ENCODE peak calls at places on chromosomes 4 and X, in seven cellular contexts. X is GM23338; R is neural progenitor cell; O is IMR-90; L is tibial nerve; B is mesendoderm; U is CD8-positive, alpha-beta T cell. H is an unnamed sample. For H3K36me3 and H3K4me1, the result is how much of the 10 kb centered on the place peaks cover.

GRCh38 chr4:83785906-83786305 is 250.0 kb downstream of the GPAT3 start:
- DNase-seq in X (no peak), R (no peak), O (no peak), L (no peak), B (no peak), U (no peak), H (no peak)

GRCh38 chrX:22135171-22135711 is 103.1 kb downstream of the PHEX start:
- DNase-seq in X (no peak), R (no peak), O (peak), L (no peak), B (no peak), U (no peak), H (no peak)

GRCh38 chr4:6279582-6280289 is 10.1 kb downstream of the WFS1 start:
- DNase-seq in X (no peak), R (no peak), O (no peak), L (no peak), B (no peak), U (no peak), H (no peak)

GRCh38 chr4:97208749-97209148 is 934.5 kb downstream of the STPG2 start:
- DNase-seq in X (no peak), R (no peak), O (no peak), L (no peak), B (no peak), U (no peak), H (no peak)

GRCh38 chr4:107148922-107149321 is 112.8 kb upstream of the DKK2 start:
- DNase-seq in X (peak), R (peak), O (no peak), L (no peak), B (peak), U (no peak), H (no peak)

GRCh38 chr4:168585168-168586091 is 88.6 kb downstream of the PALLD start:
- DNase-seq in X (peak), R (peak), O (peak), L (peak), B (peak), U (no peak), H (no peak)

GRCh38 chrX:119398974-119399771 is at the start of gene SLC25A43:
- DNase-seq in X (peak), R (peak), O (no peak), L (no peak), B (peak), U (no peak), H (peak)

GRCh38 chr4:144645621-144646522 is at the start of gene HHIP:
- DNase-seq in X (peak), R (peak), O (peak), L (peak), B (peak), U (no peak), H (no peak)

GRCh38 chr4:94550352-94550751 is 98.6 kb downstream of the PDLIM5 start:
- DNase-seq in X (no peak), R (no peak), O (no peak), L (no peak), B (no peak), U (no peak), H (no peak)

GRCh38 chrX:41275661-41276609 is 58.0 kb upstream of the DDX3X start:
- DNase-seq in X (peak), R (peak), O (peak), L (peak), B (peak), U (no peak), H (peak)

GRCh38 chrX:3820170-3820569 is 106.7 kb upstream of the PRKX start:
- DNase-seq in X (no peak), R (no peak), O (peak), L (no peak), B (no peak), U (no peak), H (no peak)

GRCh38 chr4:8307714-8308113 is 38.2 kb downstream of the HTRA3 start:
- DNase-seq in X (no peak), R (no peak), O (no peak), L (no peak), B (no peak), U (no peak), H (no peak)

GRCh38 chrX:143635915-143636314 is at the start of gene SLITRK4:
- DNase-seq in X (peak), R (peak), O (no peak), L (no peak), B (peak), U (no peak), H (no peak)

GRCh38 chrX:55867254-55867653 is 149.7 kb downstream of the RRAGB start:
- DNase-seq in X (no peak), R (no peak), O (peak), L (no peak), B (no peak), U (no peak), H (peak)

GRCh38 chr4:91621446-91621845 is 682.3 kb upstream of the GRID2 start:
- DNase-seq in X (no peak), R (no peak), O (no peak), L (no peak), B (no peak), U (no peak), H (no peak)

GRCh38 chrX:152937236-152937635 is 39.4 kb downstream of the ZNF185 start:
- DNase-seq in X (no peak), R (no peak), O (no peak), L (no peak), B (no peak), U (no peak), H (no peak)

GRCh38 chrX:131802836-131803626 is 220.1 kb upstream of the STK26 start:
- DNase-seq in X (peak), R (no peak), O (peak), L (no peak), B (peak), U (no peak), H (peak)

GRCh38 chr4:19947349-19947748 is 304.4 kb upstream of the SLIT2 start:
- DNase-seq in X (no peak), R (no peak), O (peak), L (no peak), B (no peak), U (no peak), H (no peak)

GRCh38 chrX:121832446-121832845 is 785.0 kb downstream of the GLUD2 start:
- DNase-seq in X (no peak), R (no peak), O (no peak), L (no peak), B (no peak), U (no peak), H (no peak)

GRCh38 chr4:95091272-95091671 is 333.5 kb downstream of the BMPR1B start:
- DNase-seq in X (no peak), R (peak), O (peak), L (peak), B (no peak), U (no peak), H (no peak)

GRCh38 chr4:25723409-25723808 is 67.8 kb downstream of the SLC34A2 start:
- DNase-seq in X (no peak), R (no peak), O (peak), L (no peak), B (no peak), U (no peak), H (no peak)

GRCh38 chr4:84582302-84582987 is 482 bp upstream of the CDS1 start:
- DNase-seq in X (peak), R (peak), O (peak), L (peak), B (peak), U (peak), H (peak)

GRCh38 chrX:19566359-19567141 is 51.2 kb upstream of the MAP3K15 start:
- DNase-seq in X (peak), R (no peak), O (peak), L (no peak), B (peak), U (no peak), H (no peak)

GRCh38 chr4:166498541-166498940 is 625.5 kb downstream of the TLL1 start:
- DNase-seq in X (no peak), R (no peak), O (no peak), L (no peak), B (no peak), U (no peak), H (no peak)

GRCh38 chr4:169823685-169824084 is 65.9 kb upstream of the HPF1 start:
- DNase-seq in X (peak), R (peak), O (peak), L (no peak), B (peak), U (no peak), H (no peak)

GRCh38 chrX:111270339-111270738 is at the start of gene CAPN6:
- DNase-seq in X (peak), R (peak), O (peak), L (no peak), B (peak), U (no peak), H (no peak)

GRCh38 chr4:110613710-110614109 is 9.2 kb downstream of the PITX2 start:
- DNase-seq in X (no peak), R (no peak), O (no peak), L (no peak), B (peak), U (no peak), H (no peak)

GRCh38 chrX:26597981-26598380 is 382.0 kb downstream of the MAGEB5 start:
- DNase-seq in X (no peak), R (no peak), O (peak), L (no peak), B (no peak), U (no peak), H (no peak)

GRCh38 chrX:128294198-128294597 is 242.0 kb upstream of the ACTRT1 start:
- DNase-seq in X (no peak), R (no peak), O (no peak), L (no peak), B (no peak), U (no peak), H (no peak)

GRCh38 chr4:55636622-55636999 is 513 bp upstream of the NMU start:
- DNase-seq in X (peak), R (peak), O (no peak), L (no peak), B (peak), U (no peak), H (no peak)

GRCh38 chrX:40077906-40078305 is 19.9 kb downstream of the BCOR start:
- DNase-seq in X (no peak), R (no peak), O (no peak), L (no peak), B (no peak), U (no peak), H (no peak)

GRCh38 chrX:45769919-45770582 is 569.4 kb upstream of the DIPK2B start:
- DNase-seq in X (no peak), R (peak), O (peak), L (peak), B (no peak), U (no peak), H (peak)

GRCh38 chr4:102687982-102688433 is 72.8 kb downstream of the MANBA start:
- DNase-seq in X (no peak), R (no peak), O (peak), L (no peak), B (no peak), U (no peak), H (no peak)

GRCh38 chrX:65697915-65698796 is 30.7 kb downstream of the MSN start:
- DNase-seq in X (peak), R (no peak), O (no peak), L (no peak), B (peak), U (peak), H (peak)

GRCh38 chr4:110770353-110770752 is 147.5 kb upstream of the PITX2 start:
- DNase-seq in X (no peak), R (no peak), O (no peak), L (no peak), B (no peak), U (no peak), H (no peak)

DNA sequence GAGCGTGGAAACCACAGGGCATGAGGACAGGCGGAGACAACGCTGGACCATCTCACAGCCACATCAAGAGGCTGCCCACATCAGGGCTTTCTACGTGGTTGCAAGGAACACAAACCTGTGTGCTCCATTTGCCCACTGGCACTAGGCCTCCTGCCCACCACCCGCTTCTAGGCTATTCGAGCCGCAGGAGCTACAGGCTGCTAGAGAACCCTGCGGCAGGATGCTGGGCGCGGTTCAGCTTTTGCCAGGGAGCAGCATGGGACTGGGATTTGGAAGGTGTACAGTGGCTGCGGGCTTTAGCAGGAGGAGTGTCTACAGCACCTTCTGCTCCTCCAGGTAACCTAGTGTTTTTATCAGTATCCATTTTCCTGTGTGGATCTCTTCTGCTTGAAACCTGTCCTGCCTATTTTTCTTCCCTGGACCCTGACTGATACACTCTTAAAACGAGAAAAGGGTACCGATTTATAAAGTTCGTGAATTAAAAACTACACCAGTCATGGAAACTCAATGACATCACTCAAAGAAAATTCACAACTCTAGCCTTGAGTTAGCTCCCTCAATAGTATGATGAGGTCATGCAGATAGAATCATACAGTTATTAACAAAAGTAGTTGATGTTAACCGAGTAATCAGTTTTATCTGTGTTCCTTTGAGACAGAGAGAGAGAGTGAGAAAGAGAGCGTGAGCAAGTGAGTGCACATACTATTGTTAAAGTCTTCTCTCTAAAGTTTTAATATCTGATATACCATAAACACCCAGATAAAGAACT is 12.8 kb downstream of the NOP14 start:
- DNase-seq in X (no peak), R (no peak), O (peak), L (no peak), B (no peak), U (no peak), H (no peak)
- H3K36me3 ChIP-seq in X (half or more), R (under half), O (half or more), L (under half), B (under half), U (half or more), H (half or more)

GRCh38 chrX:47574096-47574553 is 8.1 kb upstream of the TIMP1 start:
- DNase-seq in X (peak), R (peak), O (no peak), L (no peak), B (no peak), U (no peak), H (no peak)
- H3K4me3 ChIP-seq in X (peak), R (peak), O (no peak), L (peak), B (no peak), U (no peak), H (no peak)

GRCh38 chr4:56990109-56990508 is 11.4 kb downstream of the POLR2B start:
- DNase-seq in X (no peak), R (no peak), O (peak), L (no peak), B (peak), U (no peak), H (no peak)
- H3K4me1 ChIP-seq in X (under half), R (under half), O (under half), L (under half), B (under half), U (under half), H (under half)

DNA sequence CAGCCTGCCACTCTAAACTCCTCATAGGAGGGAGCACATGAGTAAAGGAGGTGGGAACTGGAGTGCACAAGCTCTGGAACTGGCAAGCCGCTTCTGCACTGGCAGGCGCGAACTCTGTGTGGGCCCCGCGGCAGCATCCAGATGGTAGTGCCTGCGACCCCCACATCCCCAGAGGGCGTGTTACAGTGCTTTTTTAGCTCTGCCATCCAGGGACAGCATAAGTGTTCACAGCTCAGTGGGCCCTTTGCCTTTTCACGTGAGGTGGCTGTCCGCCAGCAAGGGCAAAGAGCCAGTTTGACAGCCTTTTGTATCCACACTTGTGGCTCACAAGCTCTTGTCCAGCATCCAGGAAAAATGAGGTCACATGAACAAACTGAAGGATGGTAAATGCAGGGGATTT is 581.6 kb upstream of the DIAPH2 start:
- DNase-seq in X (no peak), R (no peak), O (no peak), L (no peak), B (no peak), U (no peak), H (no peak)
- H3K36me3 ChIP-seq in X (under half), R (under half), O (under half), L (under half), B (under half), U (under half), H (under half)

GRCh38 chr4:150127757-150128156 is 49.5 kb downstream of the DCLK2 start:
- DNase-seq in X (no peak), R (no peak), O (peak), L (no peak), B (no peak), U (no peak), H (no peak)

GRCh38 chr4:150126201-150126879 is 48.1 kb downstream of the DCLK2 start:
- DNase-seq in X (no peak), R (no peak), O (peak), L (peak), B (no peak), U (no peak), H (no peak)

GRCh38 chr4:150123073-150123472 is 44.8 kb downstream of the DCLK2 start:
- DNase-seq in X (no peak), R (no peak), O (no peak), L (no peak), B (no peak), U (no peak), H (no peak)

GRCh38 chr4:150126880-150127236 is 48.6 kb downstream of the DCLK2 start:
- DNase-seq in X (no peak), R (no peak), O (peak), L (no peak), B (no peak), U (no peak), H (no peak)

DNA sequence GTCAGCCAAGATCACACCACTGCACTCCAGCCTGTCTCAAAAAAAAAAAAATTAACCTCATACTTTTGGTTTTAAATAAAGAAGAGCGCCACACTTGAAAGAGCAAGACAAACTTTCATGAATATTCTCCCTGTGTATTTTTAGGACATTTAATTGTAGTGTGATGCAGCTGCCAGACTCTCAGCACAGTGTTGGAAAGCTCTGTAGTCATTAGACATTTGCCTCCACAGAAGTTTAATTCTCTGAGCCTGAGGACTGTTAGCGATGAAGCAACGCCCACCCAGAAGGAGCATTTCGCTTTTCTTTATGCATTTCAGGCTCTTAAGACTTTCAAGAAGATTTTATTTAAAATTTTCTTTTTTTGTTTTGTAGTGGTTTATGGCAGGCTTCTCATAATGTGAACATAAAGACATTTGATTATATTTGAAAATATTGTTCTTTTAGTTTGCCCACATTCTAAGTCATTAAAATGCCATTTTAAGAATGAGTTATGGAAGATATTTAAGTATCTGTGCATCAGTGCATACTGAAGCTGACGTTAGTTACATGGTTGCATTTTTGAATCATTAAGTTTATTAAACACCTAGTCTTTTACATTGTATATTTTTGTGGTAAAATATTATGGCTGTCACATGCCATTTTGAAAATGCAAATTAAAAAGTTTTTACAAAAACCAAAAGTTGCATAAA is 45.9 kb downstream of the DCLK2 start:
- DNase-seq in X (no peak), R (no peak), O (no peak), L (no peak), B (no peak), U (no peak), H (no peak)
- H3K4me3 ChIP-seq in X (no peak), R (no peak), O (no peak), L (no peak), B (no peak), U (no peak), H (no peak)

GRCh38 chr4:38800956-38801450 is 3.6 kb downstream of the TLR1 start:
- DNase-seq in X (no peak), R (no peak), O (no peak), L (no peak), B (no peak), U (no peak), H (no peak)

GRCh38 chr4:38800366-38800765 is 4.2 kb downstream of the TLR1 start:
- DNase-seq in X (no peak), R (no peak), O (no peak), L (no peak), B (no peak), U (no peak), H (no peak)

GRCh38 chr4:38791005-38791404 is 8.2 kb upstream of the TLR10 start:
- DNase-seq in X (no peak), R (no peak), O (no peak), L (no peak), B (no peak), U (no peak), H (no peak)

DNA sequence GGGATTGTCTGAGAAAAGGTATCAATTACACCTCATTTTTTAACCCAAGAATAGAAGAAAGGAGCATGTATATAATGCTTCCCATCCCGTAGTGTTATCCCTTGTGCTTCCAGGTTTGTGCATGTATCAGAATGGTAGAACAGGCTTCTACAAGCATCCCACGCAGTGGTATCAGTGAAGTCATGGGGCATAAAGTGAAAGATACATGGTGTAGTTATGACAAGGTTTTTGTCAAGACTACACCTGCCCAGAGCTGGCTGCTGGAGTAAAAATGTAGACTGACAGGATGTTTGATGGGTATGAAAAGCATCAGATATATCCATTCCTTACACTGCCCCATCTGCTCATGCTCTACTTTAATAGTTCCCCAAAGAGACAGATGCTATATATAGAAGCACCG is 9.5 kb downstream of the TLR1 start:
- DNase-seq in X (no peak), R (no peak), O (no peak), L (no peak), B (no peak), U (no peak), H (no peak)
- H3K4me1 ChIP-seq in X (under half), R (under half), O (under half), L (under half), B (under half), U (under half), H (under half)

H was measured in CD4-positive, alpha-beta memory T cell.